ENCODE peak calls at places on chromosomes 3 and 15, in six cellular contexts. One of them, this sample, is unnamed.
A peak's percentile ranks its signal among the peaks of the same experiment; 100 is the strongest.

GRCh38 chr15:37014566-37014965 is 85.8 kb downstream of the MEIS2 start:
- ATAC-seq in heart right ventricle: no peak
- ATAC-seq in HCT116: no peak
- ATAC-seq in effector memory CD8-positive, alpha-beta T cell: no peak
- ATAC-seq in left cardiac atrium: no peak
- ATAC-seq in thoracic aorta: no peak
- ATAC-seq in this sample: no peak

GRCh38 chr3:181710581-181711255 is 1.0 kb upstream of the SOX2 start:
- ATAC-seq in HCT116: no peak
- ATAC-seq in left cardiac atrium: no peak
- ATAC-seq in effector memory CD8-positive, alpha-beta T cell: no peak
- ATAC-seq in thoracic aorta: no peak
- ATAC-seq in heart right ventricle: no peak
- ATAC-seq in this sample: no peak

GRCh38 chr3:32743934-32744333 is 58.9 kb downstream of the CNOT10 start:
- ATAC-seq in left cardiac atrium: no peak
- ATAC-seq in effector memory CD8-positive, alpha-beta T cell: no peak
- ATAC-seq in heart right ventricle: no peak
- ATAC-seq in HCT116: no peak
- ATAC-seq in thoracic aorta: no peak
- ATAC-seq in this sample: no peak

GRCh38 chr15:71830981-71831380 is 20.6 kb downstream of the NR2E3 start:
- ATAC-seq in left cardiac atrium: peak; percentile 57
- ATAC-seq in heart right ventricle: no peak
- ATAC-seq in thoracic aorta: no peak
- ATAC-seq in effector memory CD8-positive, alpha-beta T cell: no peak
- ATAC-seq in HCT116: no peak
- ATAC-seq in this sample: no peak

GRCh38 chr3:101850327-101851048 is 1.2 kb downstream of the NFKBIZ start:
- ATAC-seq in left cardiac atrium: no peak
- ATAC-seq in heart right ventricle: no peak
- ATAC-seq in effector memory CD8-positive, alpha-beta T cell: peak; percentile 46
- ATAC-seq in thoracic aorta: no peak
- ATAC-seq in HCT116: no peak
- ATAC-seq in this sample: peak; percentile 58

GRCh38 chr3:13872451-13872850 is 7.4 kb downstream of the WNT7A start:
- ATAC-seq in HCT116: no peak
- ATAC-seq in effector memory CD8-positive, alpha-beta T cell: no peak
- ATAC-seq in heart right ventricle: no peak
- ATAC-seq in thoracic aorta: no peak
- ATAC-seq in left cardiac atrium: no peak
- ATAC-seq in this sample: no peak

GRCh38 chr3:73294532-73294931 is 233.1 kb downstream of the EBLN2 start:
- ATAC-seq in effector memory CD8-positive, alpha-beta T cell: no peak
- ATAC-seq in thoracic aorta: no peak
- ATAC-seq in heart right ventricle: no peak
- ATAC-seq in left cardiac atrium: no peak
- ATAC-seq in HCT116: no peak
- ATAC-seq in this sample: no peak

GRCh38 chr3:196399485-196399945 is 32.7 kb downstream of the UBXN7 start:
- ATAC-seq in left cardiac atrium: no peak
- ATAC-seq in effector memory CD8-positive, alpha-beta T cell: no peak
- ATAC-seq in heart right ventricle: no peak
- ATAC-seq in HCT116: peak; percentile 82
- ATAC-seq in thoracic aorta: no peak
- ATAC-seq in this sample: no peak

GRCh38 chr3:127035672-127036071 is 52.8 kb downstream of the PLXNA1 start:
- ATAC-seq in HCT116: peak; percentile 95
- ATAC-seq in left cardiac atrium: peak; percentile 73
- ATAC-seq in thoracic aorta: no peak
- ATAC-seq in effector memory CD8-positive, alpha-beta T cell: no peak
- ATAC-seq in heart right ventricle: peak; percentile 43
- ATAC-seq in this sample: no peak

GRCh38 chr15:39887211-39887610 is 32.9 kb downstream of the GPR176 start:
- ATAC-seq in thoracic aorta: no peak
- ATAC-seq in left cardiac atrium: no peak
- ATAC-seq in effector memory CD8-positive, alpha-beta T cell: no peak
- ATAC-seq in HCT116: no peak
- ATAC-seq in heart right ventricle: no peak
- ATAC-seq in this sample: no peak

GRCh38 chr3:53996153-53996861 is 104.6 kb upstream of the SELENOK start:
- ATAC-seq in HCT116: peak; percentile 69
- ATAC-seq in thoracic aorta: no peak
- ATAC-seq in heart right ventricle: no peak
- ATAC-seq in effector memory CD8-positive, alpha-beta T cell: no peak
- ATAC-seq in left cardiac atrium: no peak
- ATAC-seq in this sample: no peak

GRCh38 chr3:67691926-67692325 is 37.5 kb upstream of the SUCLG2 start:
- ATAC-seq in effector memory CD8-positive, alpha-beta T cell: no peak
- ATAC-seq in thoracic aorta: no peak
- ATAC-seq in left cardiac atrium: no peak
- ATAC-seq in heart right ventricle: no peak
- ATAC-seq in HCT116: no peak
- ATAC-seq in this sample: no peak

GRCh38 chr15:92385096-92385495 is 8.6 kb upstream of the ST8SIA2 start:
- ATAC-seq in effector memory CD8-positive, alpha-beta T cell: no peak
- ATAC-seq in thoracic aorta: no peak
- ATAC-seq in left cardiac atrium: no peak
- ATAC-seq in HCT116: no peak
- ATAC-seq in heart right ventricle: no peak
- ATAC-seq in this sample: no peak

GRCh38 chr3:139577899-139578298 is 38.4 kb upstream of the RBP1 start:
- ATAC-seq in thoracic aorta: no peak
- ATAC-seq in left cardiac atrium: no peak
- ATAC-seq in heart right ventricle: no peak
- ATAC-seq in HCT116: no peak
- ATAC-seq in effector memory CD8-positive, alpha-beta T cell: no peak
- ATAC-seq in this sample: no peak

GRCh38 chr3:51709004-51709420 is 2.1 kb downstream of the GRM2 start:
- ATAC-seq in effector memory CD8-positive, alpha-beta T cell: no peak
- ATAC-seq in thoracic aorta: no peak
- ATAC-seq in left cardiac atrium: no peak
- ATAC-seq in heart right ventricle: no peak
- ATAC-seq in HCT116: no peak
- ATAC-seq in this sample: peak; percentile 10

GRCh38 chr3:17233398-17233800 is 348.6 kb downstream of the PLCL2 start:
- ATAC-seq in HCT116: peak; percentile 99
- ATAC-seq in left cardiac atrium: peak; percentile 87
- ATAC-seq in effector memory CD8-positive, alpha-beta T cell: peak; percentile 99
- ATAC-seq in heart right ventricle: peak; percentile 63
- ATAC-seq in thoracic aorta: peak; percentile 76
- ATAC-seq in this sample: peak; percentile 98

GRCh38 chr3:150868282-150868681 is 37.0 kb downstream of the MINDY4B start:
- ATAC-seq in HCT116: no peak
- ATAC-seq in thoracic aorta: no peak
- ATAC-seq in left cardiac atrium: no peak
- ATAC-seq in heart right ventricle: no peak
- ATAC-seq in effector memory CD8-positive, alpha-beta T cell: no peak
- ATAC-seq in this sample: no peak

GRCh38 chr15:98311566-98312188 is 336.7 kb upstream of the IGF1R start:
- ATAC-seq in HCT116: peak; percentile 77
- ATAC-seq in left cardiac atrium: no peak
- ATAC-seq in thoracic aorta: no peak
- ATAC-seq in heart right ventricle: no peak
- ATAC-seq in effector memory CD8-positive, alpha-beta T cell: no peak
- ATAC-seq in this sample: no peak

GRCh38 chr3:50213383-50213782 is 8.3 kb downstream of the SLC38A3 start:
- ATAC-seq in heart right ventricle: no peak
- ATAC-seq in effector memory CD8-positive, alpha-beta T cell: no peak
- ATAC-seq in HCT116: no peak
- ATAC-seq in thoracic aorta: no peak
- ATAC-seq in left cardiac atrium: no peak
- ATAC-seq in this sample: no peak

GRCh38 chr3:132164469-132165092 is 129.8 kb upstream of the CPNE4 start:
- ATAC-seq in heart right ventricle: no peak
- ATAC-seq in effector memory CD8-positive, alpha-beta T cell: no peak
- ATAC-seq in HCT116: no peak
- ATAC-seq in left cardiac atrium: peak; percentile 38
- ATAC-seq in thoracic aorta: no peak
- ATAC-seq in this sample: no peak

GRCh38 chr15:54528021-54528420 is 549.8 kb downstream of the UNC13C start:
- ATAC-seq in left cardiac atrium: no peak
- ATAC-seq in HCT116: no peak
- ATAC-seq in heart right ventricle: no peak
- ATAC-seq in effector memory CD8-positive, alpha-beta T cell: no peak
- ATAC-seq in thoracic aorta: no peak
- ATAC-seq in this sample: no peak

GRCh38 chr3:81967362-81967761 is 205.9 kb upstream of the GBE1 start:
- ATAC-seq in heart right ventricle: no peak
- ATAC-seq in effector memory CD8-positive, alpha-beta T cell: no peak
- ATAC-seq in left cardiac atrium: no peak
- ATAC-seq in HCT116: no peak
- ATAC-seq in thoracic aorta: no peak
- ATAC-seq in this sample: no peak

GRCh38 chr3:162764672-162765071 is 1268.1 kb downstream of the OTOL1 start:
- ATAC-seq in effector memory CD8-positive, alpha-beta T cell: no peak
- ATAC-seq in left cardiac atrium: no peak
- ATAC-seq in HCT116: no peak
- ATAC-seq in thoracic aorta: no peak
- ATAC-seq in heart right ventricle: no peak
- ATAC-seq in this sample: no peak

GRCh38 chr3:152316318-152316717 is 47.6 kb downstream of the MBNL1 start:
- ATAC-seq in thoracic aorta: no peak
- ATAC-seq in heart right ventricle: no peak
- ATAC-seq in effector memory CD8-positive, alpha-beta T cell: no peak
- ATAC-seq in HCT116: no peak
- ATAC-seq in left cardiac atrium: no peak
- ATAC-seq in this sample: no peak

GRCh38 chr15:43871835-43872234 is 45.0 kb downstream of the WDR76 start:
- ATAC-seq in effector memory CD8-positive, alpha-beta T cell: no peak
- ATAC-seq in left cardiac atrium: no peak
- ATAC-seq in thoracic aorta: no peak
- ATAC-seq in heart right ventricle: no peak
- ATAC-seq in HCT116: no peak
- ATAC-seq in this sample: no peak

GRCh38 chr3:8554725-8555621 is 53.4 kb downstream of the LMCD1 start:
- ATAC-seq in HCT116: no peak
- ATAC-seq in thoracic aorta: peak; percentile 22
- ATAC-seq in left cardiac atrium: peak; percentile 63
- ATAC-seq in effector memory CD8-positive, alpha-beta T cell: no peak
- ATAC-seq in heart right ventricle: peak; percentile 26
- ATAC-seq in this sample: no peak

GRCh38 chr3:192825657-192826200 is 91.9 kb downstream of the MB21D2 start:
- ATAC-seq in effector memory CD8-positive, alpha-beta T cell: no peak
- ATAC-seq in HCT116: peak; percentile 44
- ATAC-seq in thoracic aorta: no peak
- ATAC-seq in left cardiac atrium: peak; percentile 30
- ATAC-seq in heart right ventricle: no peak
- ATAC-seq in this sample: no peak

GRCh38 chr3:21117397-21117796 is 633.6 kb downstream of the ZNF385D start:
- ATAC-seq in effector memory CD8-positive, alpha-beta T cell: no peak
- ATAC-seq in left cardiac atrium: no peak
- ATAC-seq in HCT116: no peak
- ATAC-seq in heart right ventricle: no peak
- ATAC-seq in thoracic aorta: no peak
- ATAC-seq in this sample: no peak

GRCh38 chr3:17466028-17466427 is 276.4 kb downstream of the TBC1D5 start:
- ATAC-seq in effector memory CD8-positive, alpha-beta T cell: no peak
- ATAC-seq in thoracic aorta: no peak
- ATAC-seq in HCT116: no peak
- ATAC-seq in heart right ventricle: no peak
- ATAC-seq in left cardiac atrium: no peak
- ATAC-seq in this sample: no peak

GRCh38 chr3:125431912-125432587 is 56.9 kb upstream of the ZNF148 start:
- ATAC-seq in thoracic aorta: no peak
- ATAC-seq in HCT116: no peak
- ATAC-seq in heart right ventricle: no peak
- ATAC-seq in effector memory CD8-positive, alpha-beta T cell: no peak
- ATAC-seq in left cardiac atrium: no peak
- ATAC-seq in this sample: peak; percentile 44

GRCh38 chr3:143832433-143832832 is 15.8 kb downstream of the SLC9A9 start:
- ATAC-seq in thoracic aorta: no peak
- ATAC-seq in HCT116: no peak
- ATAC-seq in heart right ventricle: no peak
- ATAC-seq in effector memory CD8-positive, alpha-beta T cell: peak; percentile 29
- ATAC-seq in left cardiac atrium: peak; percentile 15
- ATAC-seq in this sample: peak; percentile 76

GRCh38 chr3:143331336-143331735 is 211.8 kb downstream of the CHST2 start:
- ATAC-seq in HCT116: no peak
- ATAC-seq in thoracic aorta: no peak
- ATAC-seq in left cardiac atrium: no peak
- ATAC-seq in effector memory CD8-positive, alpha-beta T cell: no peak
- ATAC-seq in heart right ventricle: no peak
- ATAC-seq in this sample: no peak

GRCh38 chr15:95259513-95259912 is 1028.2 kb downstream of the MCTP2 start:
- ATAC-seq in HCT116: peak; percentile 94
- ATAC-seq in left cardiac atrium: peak; percentile 78
- ATAC-seq in heart right ventricle: peak; percentile 88
- ATAC-seq in effector memory CD8-positive, alpha-beta T cell: no peak
- ATAC-seq in thoracic aorta: peak; percentile 52
- ATAC-seq in this sample: no peak

GRCh38 chr15:90412356-90413194 is 24.5 kb downstream of the IQGAP1 start:
- ATAC-seq in thoracic aorta: no peak
- ATAC-seq in heart right ventricle: peak; percentile 86
- ATAC-seq in left cardiac atrium: peak; percentile 78
- ATAC-seq in HCT116: peak; percentile 95
- ATAC-seq in effector memory CD8-positive, alpha-beta T cell: peak; percentile 40
- ATAC-seq in this sample: peak; percentile 60

GRCh38 chr3:16373270-16373785 is 108.3 kb downstream of the OXNAD1 start:
- ATAC-seq in left cardiac atrium: peak; percentile 19
- ATAC-seq in effector memory CD8-positive, alpha-beta T cell: no peak
- ATAC-seq in heart right ventricle: peak; percentile 6
- ATAC-seq in HCT116: no peak
- ATAC-seq in thoracic aorta: no peak
- ATAC-seq in this sample: no peak

GRCh38 chr3:32469151-32469874 is 33.3 kb downstream of the CMTM6 start:
- ATAC-seq in heart right ventricle: no peak
- ATAC-seq in thoracic aorta: no peak
- ATAC-seq in left cardiac atrium: no peak
- ATAC-seq in HCT116: peak; percentile 66
- ATAC-seq in effector memory CD8-positive, alpha-beta T cell: no peak
- ATAC-seq in this sample: peak; percentile 26

GRCh38 chr3:16570113-16570512 is 35.1 kb downstream of the DAZL start:
- ATAC-seq in effector memory CD8-positive, alpha-beta T cell: no peak
- ATAC-seq in left cardiac atrium: no peak
- ATAC-seq in thoracic aorta: no peak
- ATAC-seq in HCT116: no peak
- ATAC-seq in heart right ventricle: no peak
- ATAC-seq in this sample: no peak

GRCh38 chr15:69289312-69290146 is 9.2 kb upstream of the PAQR5 start:
- ATAC-seq in thoracic aorta: no peak
- ATAC-seq in effector memory CD8-positive, alpha-beta T cell: no peak
- ATAC-seq in HCT116: no peak
- ATAC-seq in left cardiac atrium: no peak
- ATAC-seq in heart right ventricle: no peak
- ATAC-seq in this sample: no peak